ENCODE peak calls at places on chromosomes 4 and X, in eight cellular contexts. X is left lung; E is CD4-positive, alpha-beta T cell; A is AG09319; Q is type B pancreatic cell; D is psoas muscle; M is progenitor cell of endocrine pancreas; F is GM10248. N is an unnamed sample.
A peak's percentile ranks its signal among the peaks of the same experiment; 100 is the strongest.

GRCh38 chr4:39083164-39083563 is 21.1 kb downstream of the KLHL5 start:
- DNase-seq in X (no peak), E (no peak), A (no peak), Q (no peak), D (no peak), M (no peak), F (no peak), N (no peak)

GRCh38 chr4:88893961-88894360 is 163.0 kb downstream of the FAM13A start:
- DNase-seq in X (no peak), E (no peak), A (no peak), Q (no peak), D (no peak), M (no peak), F (no peak), N (no peak)

GRCh38 chrX:112759512-112759911 is 79.8 kb upstream of the LHFPL1 start:
- DNase-seq in X (no peak), E (no peak), A (no peak), Q (no peak), D (no peak), M (no peak), F (no peak), N (no peak)

GRCh38 chrX:153703036-153703370 is 15.3 kb downstream of the SLC6A8 start:
- DNase-seq in X (no peak), E (no peak), A (no peak), Q (no peak), D (peak; percentile 90), M (no peak), F (no peak), N (no peak)

GRCh38 chr4:136036744-136037143 is 1495.5 kb downstream of the PCDH18 start:
- DNase-seq in X (no peak), E (no peak), A (peak; percentile 79), Q (no peak), D (no peak), M (no peak), F (no peak), N (no peak)

GRCh38 chrX:43849173-43849572 is 33.1 kb downstream of the MAOB start:
- DNase-seq in X (no peak), E (no peak), A (no peak), Q (no peak), D (no peak), M (no peak), F (no peak), N (no peak)

GRCh38 chr4:7638463-7638862 is 203.7 kb upstream of the PSAPL1 start:
- DNase-seq in X (no peak), E (no peak), A (no peak), Q (no peak), D (no peak), M (no peak), F (no peak), N (no peak)

GRCh38 chrX:65706041-65706828 is 38.8 kb downstream of the MSN start:
- DNase-seq in X (no peak), E (no peak), A (no peak), Q (no peak), D (peak; percentile 66), M (no peak), F (peak; percentile 30), N (no peak)

GRCh38 chrX:100999451-100999850 is 29.9 kb downstream of the ARL13A start:
- DNase-seq in X (no peak), E (no peak), A (no peak), Q (no peak), D (no peak), M (no peak), F (no peak), N (no peak)

GRCh38 chr4:132642196-132642817 is 506.8 kb upstream of the PCDH10 start:
- DNase-seq in X (no peak), E (no peak), A (no peak), Q (no peak), D (no peak), M (peak; percentile 21), F (peak; percentile 26), N (peak; percentile 42)

GRCh38 chr4:45283352-45283751 is 557.0 kb upstream of the GNPDA2 start:
- DNase-seq in X (peak; percentile 53), E (no peak), A (no peak), Q (peak; percentile 53), D (no peak), M (no peak), F (no peak), N (no peak)

GRCh38 chr4:170374770-170375169 is 285.0 kb upstream of the AADAT start:
- DNase-seq in X (no peak), E (no peak), A (no peak), Q (no peak), D (no peak), M (no peak), F (peak; percentile 47), N (peak; percentile 8)

GRCh38 chrX:1222511-1223252 is 10.2 kb upstream of the CRLF2 start:
- DNase-seq in X (no peak), E (no peak), A (no peak), Q (no peak), D (no peak), M (no peak), F (no peak), N (no peak)

GRCh38 chr4:168610911-168611530 is 114.2 kb downstream of the PALLD start:
- DNase-seq in X (no peak), E (no peak), A (no peak), Q (no peak), D (no peak), M (no peak), F (no peak), N (no peak)

GRCh38 chrX:17737707-17738001 is 361 bp downstream of the SCML1 start:
- DNase-seq in X (no peak), E (peak; percentile 11), A (no peak), Q (no peak), D (no peak), M (no peak), F (peak; percentile 6), N (peak; percentile 42)

GRCh38 chr4:143085224-143085623 is 99.5 kb upstream of the USP38 start:
- DNase-seq in X (no peak), E (no peak), A (no peak), Q (no peak), D (no peak), M (no peak), F (no peak), N (no peak)
- TF ChIP-seq CTCF in X (no peak), E (no peak), A (peak; percentile 3), Q (peak; percentile 50), D (peak; percentile 18), M (peak; percentile 42), F (no peak), N (no peak)

GRCh38 chr4:176641237-176641636 is 151.5 kb downstream of the VEGFC start:
- DNase-seq in X (no peak), E (no peak), A (no peak), Q (no peak), D (no peak), M (no peak), F (no peak), N (no peak)
- TF ChIP-seq CTCF in X (no peak), E (no peak), A (no peak), Q (no peak), D (no peak), M (no peak), F (no peak), N (no peak)

GRCh38 chrX:30513284-30513683 is 64.3 kb downstream of the TASL start:
- DNase-seq in X (no peak), E (no peak), A (no peak), Q (no peak), D (no peak), M (no peak), F (no peak), N (no peak)
- TF ChIP-seq CTCF in X (peak; percentile 28), E (no peak), A (peak; percentile 35), Q (peak; percentile 77), D (peak; percentile 29), M (peak; percentile 70), F (peak; percentile 23), N (peak; percentile 55)

GRCh38 chr4:176583278-176583677 is 209.4 kb downstream of the VEGFC start:
- DNase-seq in X (no peak), E (no peak), A (no peak), Q (no peak), D (no peak), M (no peak), F (no peak), N (no peak)
- TF ChIP-seq CTCF in X (no peak), E (no peak), A (no peak), Q (no peak), D (no peak), M (no peak), F (no peak), N (no peak)

GRCh38 chrX:135596495-135596894 is 76.0 kb downstream of the INTS6L start:
- DNase-seq in X (no peak), E (peak; percentile 35), A (no peak), Q (no peak), D (no peak), M (peak; percentile 16), F (peak; percentile 39), N (peak; percentile 59)
- TF ChIP-seq CTCF in X (peak; percentile 27), E (peak; percentile 15), A (peak; percentile 64), Q (peak; percentile 70), D (peak; percentile 19), M (peak; percentile 49), F (peak; percentile 59), N (peak; percentile 48)

DNA sequence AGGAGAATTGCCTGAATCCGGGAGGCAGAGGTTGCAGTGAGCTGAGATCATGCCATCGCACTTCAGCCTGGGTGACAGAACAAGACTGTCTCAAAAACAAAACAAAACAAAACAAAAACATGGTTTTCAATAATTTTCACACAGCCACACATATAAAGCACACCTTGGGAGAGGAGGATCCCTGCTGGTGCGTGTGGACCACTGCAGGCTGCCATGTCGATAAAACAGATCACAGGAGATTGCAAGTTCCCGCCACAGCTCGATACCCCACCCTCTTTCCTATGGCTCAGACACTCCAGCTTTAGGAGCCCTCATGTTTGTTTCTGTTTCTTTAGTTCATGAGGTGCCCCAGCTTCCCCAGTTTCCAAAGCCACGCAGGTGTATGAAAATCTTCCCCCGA is 31.3 kb upstream of the CLDN24 start:
- DNase-seq in X (no peak), E (no peak), A (no peak), Q (no peak), D (no peak), M (no peak), F (no peak), N (no peak)
- TF ChIP-seq CTCF in X (no peak), E (no peak), A (no peak), Q (no peak), D (no peak), M (no peak), F (no peak), N (no peak)

DNA sequence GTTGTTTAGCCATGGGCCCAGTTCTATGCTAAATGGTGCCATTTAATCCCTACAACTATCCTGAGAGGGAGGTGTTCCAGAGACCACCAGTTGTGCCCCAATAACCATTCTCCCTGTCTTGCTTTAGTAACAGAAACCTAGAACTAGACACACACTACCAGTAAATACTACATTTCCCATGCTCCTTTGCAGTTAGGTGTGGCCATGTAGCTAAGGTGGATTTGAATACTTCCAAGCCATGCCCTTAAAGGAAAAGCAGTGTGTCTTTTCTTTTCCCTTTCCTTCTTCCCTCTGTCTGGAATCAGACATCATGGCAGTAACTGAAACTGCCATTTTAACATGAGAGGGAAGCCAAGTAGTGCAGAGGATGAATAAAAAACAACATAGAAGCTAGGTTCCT is 90.9 kb upstream of the TMEM33 start:
- DNase-seq in X (no peak), E (no peak), A (no peak), Q (no peak), D (no peak), M (no peak), F (no peak), N (no peak)
- TF ChIP-seq CTCF in X (no peak), E (no peak), A (no peak), Q (no peak), D (no peak), M (no peak), F (no peak), N (no peak)

GRCh38 chr4:47662975-47663374 is 174.9 kb downstream of the CORIN start:
- DNase-seq in X (no peak), E (no peak), A (no peak), Q (no peak), D (no peak), M (no peak), F (no peak), N (peak; percentile 6)
- TF ChIP-seq CTCF in X (no peak), E (no peak), A (peak; percentile 23), Q (peak; percentile 59), D (no peak), M (peak; percentile 30), F (no peak), N (peak; percentile 29)